ENCODE peak calls at places on chromosomes 6 and 20, in nine cellular contexts. J, L, X, M, G, Z, W, H and Q are unnamed samples.
A peak's percentile ranks its signal among the peaks of the same experiment; 100 is the strongest.

GRCh38 chr6:117919775-117920492 is 12.9 kb downstream of the SLC35F1 start:
- DNase-seq in J (no peak), L (peak; percentile 45), X (no peak), M (no peak), G (no peak), Z (no peak), W (no peak), H (no peak), Q (peak; percentile 63)

GRCh38 chr6:13013681-13014550 is 297.3 kb downstream of the PHACTR1 start:
- DNase-seq in J (no peak), L (no peak), X (no peak), M (no peak), G (peak; percentile 19), Z (no peak), W (no peak), H (no peak), Q (no peak)

GRCh38 chr6:105713474-105714118 is 310.7 kb upstream of the PREP start:
- DNase-seq in J (no peak), L (no peak), X (no peak), M (no peak), G (no peak), Z (peak; percentile 12), W (no peak), H (no peak), Q (no peak)

GRCh38 chr6:6886160-6886885 is 221.4 kb upstream of the RREB1 start:
- DNase-seq in J (no peak), L (no peak), X (no peak), M (peak; percentile 25), G (no peak), Z (no peak), W (no peak), H (no peak), Q (no peak)

GRCh38 chr20:44218441-44218840 is 7.9 kb upstream of the OSER1 start:
- DNase-seq in J (no peak), L (no peak), X (peak; percentile 74), M (no peak), G (no peak), Z (no peak), W (no peak), H (no peak), Q (no peak)

GRCh38 chr20:46118481-46119020 is 437 bp downstream of the CD40 start:
- DNase-seq in J (no peak), L (no peak), X (peak; percentile 75), M (peak; percentile 46), G (peak; percentile 48), Z (no peak), W (peak; percentile 72), H (peak; percentile 55), Q (no peak)

GRCh38 chr6:5066456-5067093 is 18.6 kb upstream of the PPP1R3G start:
- DNase-seq in J (no peak), L (no peak), X (no peak), M (no peak), G (no peak), Z (no peak), W (no peak), H (no peak), Q (no peak)

GRCh38 chr20:3744806-3745685 is 12.6 kb downstream of the HSPA12B start:
- DNase-seq in J (peak; percentile 74), L (peak; percentile 78), X (peak; percentile 87), M (peak; percentile 71), G (peak; percentile 73), Z (peak; percentile 88), W (no peak), H (peak; percentile 69), Q (peak; percentile 74)

GRCh38 chr20:59402697-59403096 is 102.3 kb downstream of the EDN3 start:
- DNase-seq in J (no peak), L (peak; percentile 32), X (no peak), M (no peak), G (no peak), Z (no peak), W (no peak), H (no peak), Q (no peak)

GRCh38 chr20:31837896-31838397 is 7.5 kb downstream of the FOXS1 start:
- DNase-seq in J (no peak), L (no peak), X (no peak), M (no peak), G (peak; percentile 58), Z (no peak), W (no peak), H (no peak), Q (no peak)

GRCh38 chr6:23526519-23526918 is 599.5 kb upstream of the NRSN1 start:
- DNase-seq in J (no peak), L (no peak), X (no peak), M (no peak), G (peak; percentile 1), Z (no peak), W (no peak), H (no peak), Q (no peak)

GRCh38 chr6:105642708-105643107 is 239.8 kb upstream of the PREP start:
- DNase-seq in J (no peak), L (no peak), X (no peak), M (no peak), G (no peak), Z (no peak), W (no peak), H (no peak), Q (no peak)

GRCh38 chr6:137680678-137681346 is 186.2 kb upstream of the TNFAIP3 start:
- DNase-seq in J (no peak), L (no peak), X (no peak), M (no peak), G (peak; percentile 88), Z (no peak), W (no peak), H (no peak), Q (no peak)

GRCh38 chr6:125924169-125924568 is 32.4 kb upstream of the HINT3 start:
- DNase-seq in J (no peak), L (no peak), X (no peak), M (no peak), G (no peak), Z (no peak), W (no peak), H (no peak), Q (no peak)

GRCh38 chr6:160139420-160139851 is 17.8 kb downstream of the SLC22A1 start:
- DNase-seq in J (no peak), L (no peak), X (no peak), M (no peak), G (no peak), Z (no peak), W (no peak), H (peak; percentile 66), Q (no peak)

GRCh38 chr6:158413814-158414563 is 101.7 kb downstream of the TULP4 start:
- DNase-seq in J (no peak), L (no peak), X (no peak), M (no peak), G (no peak), Z (no peak), W (no peak), H (no peak), Q (no peak)

GRCh38 chr6:53614676-53615075 is 50.9 kb downstream of the KLHL31 start:
- DNase-seq in J (peak; percentile 66), L (no peak), X (no peak), M (no peak), G (no peak), Z (no peak), W (no peak), H (no peak), Q (peak; percentile 91)

GRCh38 chr6:53623497-53623896 is 42.1 kb downstream of the KLHL31 start:
- DNase-seq in J (no peak), L (no peak), X (no peak), M (no peak), G (no peak), Z (no peak), W (no peak), H (no peak), Q (no peak)

GRCh38 chr6:53615633-53616449 is 49.7 kb downstream of the KLHL31 start:
- DNase-seq in J (peak; percentile 100), L (no peak), X (peak; percentile 67), M (peak; percentile 50), G (no peak), Z (peak; percentile 99), W (no peak), H (no peak), Q (no peak)

GRCh38 chr6:53616450-53617357 is 48.9 kb downstream of the KLHL31 start:
- DNase-seq in J (peak; percentile 52), L (no peak), X (peak; percentile 69), M (no peak), G (no peak), Z (peak; percentile 39), W (no peak), H (no peak), Q (peak; percentile 62)

DNA sequence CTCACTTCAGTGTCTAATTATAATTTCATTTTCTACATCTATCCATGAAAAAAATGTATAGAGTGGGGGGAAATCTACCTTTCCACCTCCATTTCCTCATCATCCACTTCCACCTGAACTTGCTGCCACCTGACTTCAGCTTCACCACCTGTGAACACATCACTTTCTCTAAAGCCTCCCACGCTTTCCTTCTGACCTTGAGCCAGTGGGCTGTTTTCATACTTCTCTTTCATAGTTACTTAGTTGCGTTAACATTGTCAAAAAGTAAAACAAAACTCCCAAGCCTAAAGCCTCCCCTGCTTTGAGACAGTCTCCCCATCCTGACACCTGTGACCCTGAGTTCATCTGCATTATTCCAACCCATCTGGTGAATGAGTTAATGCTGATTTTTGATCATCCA is 47.3 kb downstream of the KLHL31 start:
- DNase-seq in J (no peak), L (no peak), X (no peak), M (no peak), G (no peak), Z (no peak), W (no peak), H (no peak), Q (no peak)
- H3K4me3 ChIP-seq in J (no peak overlapping the region), L (no peak overlapping the region), X (no peak overlapping the region), M (no peak overlapping the region), G (no peak overlapping the region), Z (no peak overlapping the region), W (no peak overlapping the region), H (no peak overlapping the region), Q (no peak overlapping the region)

GRCh38 chr6:166712554-166713228 is 85.6 kb upstream of the RPS6KA2 start:
- DNase-seq in J (no peak), L (no peak), X (no peak), M (no peak), G (no peak), Z (no peak), W (no peak), H (no peak), Q (no peak)
- TF ChIP-seq POLR2A in J (no peak), L (no peak), X (no peak), M (no peak), G (no peak), Z (no peak), W (no peak), H (no peak), Q (no peak)

DNA sequence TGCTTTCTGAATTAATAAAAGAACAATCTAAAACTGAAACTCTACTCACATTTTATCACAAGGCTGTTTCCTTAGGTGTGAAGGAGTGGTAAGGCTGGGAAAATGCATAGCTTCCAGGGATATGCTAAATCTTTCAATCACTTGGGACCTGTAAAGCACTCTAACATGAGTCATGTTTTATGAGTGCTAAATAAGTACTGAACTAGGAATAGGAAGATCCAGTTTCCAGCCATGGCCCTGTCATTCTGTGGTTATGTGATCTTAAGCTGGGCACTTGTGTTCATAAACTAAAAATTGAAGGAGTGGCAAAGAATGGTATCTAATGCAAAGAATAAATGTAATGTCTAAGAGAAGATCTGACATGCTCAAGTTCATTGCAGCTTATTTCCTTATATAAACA is 6.1 kb upstream of the TMEM200A start:
- DNase-seq in J (no peak), L (no peak), X (no peak), M (peak; percentile 15), G (no peak), Z (no peak), W (no peak), H (no peak), Q (no peak)
- H3K4me3 ChIP-seq in J (no peak overlapping the region), L (no peak overlapping the region), X (no peak overlapping the region), M (no peak overlapping the region), G (no peak overlapping the region), Z (no peak overlapping the region), W (no peak overlapping the region), H (no peak overlapping the region), Q (no peak overlapping the region)

GRCh38 chr6:121896771-121897170 is 461.3 kb downstream of the GJA1 start:
- DNase-seq in J (no peak), L (no peak), X (no peak), M (no peak), G (no peak), Z (no peak), W (no peak), H (no peak), Q (no peak)
- TF ChIP-seq POLR2A in J (no peak), L (no peak), X (no peak), M (no peak), G (no peak), Z (no peak), W (no peak), H (no peak), Q (no peak)